ENCODE peak calls at places on chromosomes 5 and 9, in eight cellular contexts. X is kidney glomerular epithelial cell; Q is GM12892; P is GM13977; E is aorta; Z is stimulated activated CD8-positive, alpha-beta memory T cell treated with anti-CD3 and anti-CD28 coated beads, Interleukin-4, amount 100 ng/mL, for 48 hours; N is cerebellum; L is H54. I is an unnamed sample.

GRCh38 chr9:134475051-134475790 is 149.0 kb downstream of the RXRA start:
- DNase-seq in P (peak), N (peak), Z (peak), X (no peak), L (peak), Q (no peak), E (peak), I (no peak)

GRCh38 chr9:137456061-137456863 is 2.9 kb downstream of the NSMF start:
- DNase-seq in N (no peak), E (peak), L (no peak), X (peak), P (no peak), Z (no peak), Q (no peak), I (no peak)

GRCh38 chr9:73565833-73566465 is 414.3 kb downstream of the ANXA1 start:
- DNase-seq in Q (no peak), P (no peak), E (no peak), N (no peak), L (no peak), X (peak), Z (no peak), I (no peak)

GRCh38 chr9:127262621-127263020 is 2.0 kb upstream of the GARNL3 start:
- DNase-seq in E (no peak), N (no peak), L (no peak), Z (no peak), P (no peak), Q (no peak), X (no peak), I (no peak)

GRCh38 chr9:83199240-83199639 is 136.3 kb upstream of the RASEF start:
- DNase-seq in X (peak), N (peak), Z (no peak), Q (no peak), E (no peak), P (no peak), L (peak), I (peak)

GRCh38 chr9:121269030-121269887 is 1.3 kb downstream of the GSN start:
- DNase-seq in Q (no peak), X (no peak), Z (no peak), P (no peak), E (peak), N (no peak), L (no peak), I (no peak)

GRCh38 chr5:116273458-116274242 is 188.8 kb downstream of the COMMD10 start:
- DNase-seq in Q (no peak), E (no peak), L (no peak), Z (no peak), P (peak), X (peak), N (no peak), I (no peak)

GRCh38 chr5:149438711-149439132 is 59.6 kb upstream of the IL17B start:
- DNase-seq in X (no peak), Q (no peak), E (no peak), N (no peak), Z (no peak), P (no peak), L (no peak), I (no peak)

GRCh38 chr9:2307480-2307879 is 292.3 kb downstream of the SMARCA2 start:
- DNase-seq in L (no peak), N (no peak), X (no peak), P (no peak), Q (no peak), E (no peak), Z (no peak), I (no peak)

GRCh38 chr5:115657883-115658233 is 32.0 kb upstream of the TMED7 start:
- DNase-seq in E (no peak), L (peak), N (no peak), Z (no peak), Q (no peak), P (no peak), X (no peak), I (no peak)

GRCh38 chr9:111148994-111149759 is 110.9 kb upstream of the LPAR1 start:
- DNase-seq in Q (no peak), E (no peak), N (no peak), P (no peak), Z (no peak), L (no peak), X (no peak), I (no peak)

GRCh38 chr5:131795879-131796792 is 681 bp downstream of the FNIP1 start:
- DNase-seq in Z (peak), Q (peak), P (peak), E (peak), N (peak), X (no peak), L (peak), I (peak)

GRCh38 chr5:72041643-72042042 is 65.6 kb upstream of the MAP1B start:
- DNase-seq in Z (no peak), Q (no peak), E (no peak), N (no peak), L (no peak), P (no peak), X (no peak), I (no peak)

GRCh38 chr9:34558911-34559615 is 30.5 kb downstream of the CNTFR start:
- DNase-seq in Z (no peak), P (no peak), Q (no peak), X (no peak), E (peak), L (no peak), N (no peak), I (peak)

GRCh38 chr5:124596595-124597388 is 149.6 kb downstream of the ZNF608 start:
- DNase-seq in Z (no peak), N (no peak), E (no peak), L (no peak), X (peak), Q (no peak), P (no peak), I (peak)

GRCh38 chr9:91817493-91818225 is 132.4 kb downstream of the ROR2 start:
- DNase-seq in Q (no peak), E (peak), X (peak), L (no peak), P (no peak), Z (no peak), N (no peak), I (no peak)